ENCODE peak calls at places on chromosomes 4 and X, in six cellular contexts. One of them, this sample, is unnamed.

GRCh38 chr4:89558147-89558546 is 250.5 kb upstream of the GPRIN3 start:
- DNase-seq in Calu3: no peak
- DNase-seq in RPMI8226: no peak
- DNase-seq in activated CD4-positive, alpha-beta T cell treated with anti-CD3 and anti-CD28 coated beads for 48 hours: no peak
- DNase-seq in H7: no peak
- DNase-seq in astrocyte of the spinal cord: no peak
- DNase-seq in this sample: no peak

GRCh38 chr4:1215347-1216075 is 33.4 kb downstream of the CTBP1 start:
- DNase-seq in Calu3: no peak
- DNase-seq in RPMI8226: peak
- DNase-seq in activated CD4-positive, alpha-beta T cell treated with anti-CD3 and anti-CD28 coated beads for 48 hours: no peak
- DNase-seq in H7: no peak
- DNase-seq in astrocyte of the spinal cord: no peak
- DNase-seq in this sample: no peak

GRCh38 chr4:130233377-130234047 is 1137.6 kb downstream of the C4orf33 start:
- DNase-seq in Calu3: no peak
- DNase-seq in RPMI8226: peak
- DNase-seq in activated CD4-positive, alpha-beta T cell treated with anti-CD3 and anti-CD28 coated beads for 48 hours: no peak
- DNase-seq in H7: no peak
- DNase-seq in astrocyte of the spinal cord: peak
- DNase-seq in this sample: no peak

GRCh38 chrX:10617186-10617963 is 3.0 kb downstream of the MID1 start:
- DNase-seq in Calu3: no peak
- DNase-seq in RPMI8226: no peak
- DNase-seq in activated CD4-positive, alpha-beta T cell treated with anti-CD3 and anti-CD28 coated beads for 48 hours: no peak
- DNase-seq in H7: no peak
- DNase-seq in astrocyte of the spinal cord: no peak
- DNase-seq in this sample: no peak

GRCh38 chr4:4182835-4183568 is 43.7 kb downstream of the OTOP1 start:
- DNase-seq in Calu3: peak
- DNase-seq in RPMI8226: peak
- DNase-seq in activated CD4-positive, alpha-beta T cell treated with anti-CD3 and anti-CD28 coated beads for 48 hours: peak
- DNase-seq in H7: peak
- DNase-seq in astrocyte of the spinal cord: no peak
- DNase-seq in this sample: no peak

GRCh38 chr4:7909463-7909862 is 30.2 kb downstream of the AFAP1 start:
- DNase-seq in Calu3: no peak
- DNase-seq in RPMI8226: no peak
- DNase-seq in activated CD4-positive, alpha-beta T cell treated with anti-CD3 and anti-CD28 coated beads for 48 hours: no peak
- DNase-seq in H7: no peak
- DNase-seq in astrocyte of the spinal cord: no peak
- DNase-seq in this sample: no peak

GRCh38 chr4:3654036-3654807 is 112.0 kb upstream of the ADRA2C start:
- DNase-seq in Calu3: no peak
- DNase-seq in RPMI8226: no peak
- DNase-seq in activated CD4-positive, alpha-beta T cell treated with anti-CD3 and anti-CD28 coated beads for 48 hours: no peak
- DNase-seq in H7: no peak
- DNase-seq in astrocyte of the spinal cord: no peak
- DNase-seq in this sample: no peak

GRCh38 chrX:31333181-31333831 is 261.5 kb upstream of the FTHL17 start:
- DNase-seq in Calu3: no peak
- DNase-seq in RPMI8226: no peak
- DNase-seq in activated CD4-positive, alpha-beta T cell treated with anti-CD3 and anti-CD28 coated beads for 48 hours: no peak
- DNase-seq in H7: no peak
- DNase-seq in astrocyte of the spinal cord: peak
- DNase-seq in this sample: no peak

GRCh38 chr4:184310881-184311709 is 93.4 kb upstream of the ENPP6 start:
- DNase-seq in Calu3: no peak
- DNase-seq in RPMI8226: no peak
- DNase-seq in activated CD4-positive, alpha-beta T cell treated with anti-CD3 and anti-CD28 coated beads for 48 hours: no peak
- DNase-seq in H7: no peak
- DNase-seq in astrocyte of the spinal cord: no peak
- DNase-seq in this sample: no peak

GRCh38 chr4:13559414-13559813 is 15.1 kb upstream of the NKX3-2 start:
- DNase-seq in Calu3: no peak
- DNase-seq in RPMI8226: no peak
- DNase-seq in activated CD4-positive, alpha-beta T cell treated with anti-CD3 and anti-CD28 coated beads for 48 hours: no peak
- DNase-seq in H7: no peak
- DNase-seq in astrocyte of the spinal cord: peak
- DNase-seq in this sample: no peak

GRCh38 chr4:1041936-1042330 is 30.5 kb downstream of the FGFRL1 start:
- DNase-seq in Calu3: no peak
- DNase-seq in RPMI8226: no peak
- DNase-seq in activated CD4-positive, alpha-beta T cell treated with anti-CD3 and anti-CD28 coated beads for 48 hours: no peak
- DNase-seq in H7: no peak
- DNase-seq in astrocyte of the spinal cord: no peak
- DNase-seq in this sample: no peak

GRCh38 chr4:161555689-161556660 is 607.8 kb downstream of the FSTL5 start:
- DNase-seq in Calu3: no peak
- DNase-seq in RPMI8226: no peak
- DNase-seq in activated CD4-positive, alpha-beta T cell treated with anti-CD3 and anti-CD28 coated beads for 48 hours: no peak
- DNase-seq in H7: no peak
- DNase-seq in astrocyte of the spinal cord: peak
- DNase-seq in this sample: no peak

GRCh38 chr4:109406337-109406931 is 27.2 kb upstream of the SEC24B start:
- DNase-seq in Calu3: peak
- DNase-seq in RPMI8226: peak
- DNase-seq in activated CD4-positive, alpha-beta T cell treated with anti-CD3 and anti-CD28 coated beads for 48 hours: peak
- DNase-seq in H7: no peak
- DNase-seq in astrocyte of the spinal cord: peak
- DNase-seq in this sample: no peak

GRCh38 chr4:113384600-113384999 is 335.1 kb downstream of the ANK2 start:
- DNase-seq in Calu3: no peak
- DNase-seq in RPMI8226: no peak
- DNase-seq in activated CD4-positive, alpha-beta T cell treated with anti-CD3 and anti-CD28 coated beads for 48 hours: no peak
- DNase-seq in H7: no peak
- DNase-seq in astrocyte of the spinal cord: peak
- DNase-seq in this sample: no peak

GRCh38 chrX:116480059-116480458 is 17.3 kb upstream of the CT83 start:
- DNase-seq in Calu3: no peak
- DNase-seq in RPMI8226: no peak
- DNase-seq in activated CD4-positive, alpha-beta T cell treated with anti-CD3 and anti-CD28 coated beads for 48 hours: no peak
- DNase-seq in H7: no peak
- DNase-seq in astrocyte of the spinal cord: no peak
- DNase-seq in this sample: no peak

GRCh38 chr4:163385466-163385865 is 41.8 kb downstream of the NPY5R start:
- DNase-seq in Calu3: peak
- DNase-seq in RPMI8226: no peak
- DNase-seq in activated CD4-positive, alpha-beta T cell treated with anti-CD3 and anti-CD28 coated beads for 48 hours: no peak
- DNase-seq in H7: no peak
- DNase-seq in astrocyte of the spinal cord: no peak
- DNase-seq in this sample: no peak

GRCh38 chrX:129493643-129494042 is 29.6 kb downstream of the SMARCA1 start:
- DNase-seq in Calu3: no peak
- DNase-seq in RPMI8226: no peak
- DNase-seq in activated CD4-positive, alpha-beta T cell treated with anti-CD3 and anti-CD28 coated beads for 48 hours: no peak
- DNase-seq in H7: no peak
- DNase-seq in astrocyte of the spinal cord: peak
- DNase-seq in this sample: no peak

GRCh38 chrX:9729161-9729885 is 36.3 kb downstream of the GPR143 start:
- DNase-seq in Calu3: no peak
- DNase-seq in RPMI8226: no peak
- DNase-seq in activated CD4-positive, alpha-beta T cell treated with anti-CD3 and anti-CD28 coated beads for 48 hours: no peak
- DNase-seq in H7: no peak
- DNase-seq in astrocyte of the spinal cord: peak
- DNase-seq in this sample: no peak

GRCh38 chr4:138910914-138911336 is 104.7 kb upstream of the NOCT start:
- DNase-seq in Calu3: peak
- DNase-seq in RPMI8226: no peak
- DNase-seq in activated CD4-positive, alpha-beta T cell treated with anti-CD3 and anti-CD28 coated beads for 48 hours: no peak
- DNase-seq in H7: peak
- DNase-seq in astrocyte of the spinal cord: peak
- DNase-seq in this sample: no peak

GRCh38 chrX:7159132-7159861 is 11.3 kb upstream of the PUDP start:
- DNase-seq in Calu3: peak
- DNase-seq in RPMI8226: no peak
- DNase-seq in activated CD4-positive, alpha-beta T cell treated with anti-CD3 and anti-CD28 coated beads for 48 hours: no peak
- DNase-seq in H7: no peak
- DNase-seq in astrocyte of the spinal cord: peak
- DNase-seq in this sample: no peak